ENCODE peak calls at places on chromosomes 3 and 15, in four cellular contexts. One of them, this sample, is unnamed.

GRCh38 chr15:55846108-55846707 is 103.3 kb upstream of the PRTG start:
- DNase-seq in A549: peak; percentile 71
- DNase-seq in HCT116: peak; percentile 57
- DNase-seq in K562: peak; percentile 70
- DNase-seq in this sample: peak; percentile 89

GRCh38 chr3:172042136-172042535 is 2.8 kb downstream of the FNDC3B start:
- DNase-seq in A549: no peak
- DNase-seq in HCT116: no peak
- DNase-seq in K562: no peak
- DNase-seq in this sample: no peak

GRCh38 chr3:127204841-127205582 is 12.1 kb downstream of the PRR23E start:
- DNase-seq in A549: no peak
- DNase-seq in HCT116: no peak
- DNase-seq in K562: no peak
- DNase-seq in this sample: no peak

GRCh38 chr15:85495096-85495495 is 114.7 kb downstream of the AKAP13 start:
- DNase-seq in A549: no peak
- DNase-seq in HCT116: no peak
- DNase-seq in K562: no peak
- DNase-seq in this sample: no peak

GRCh38 chr3:126989316-126990023 is 6.6 kb downstream of the PLXNA1 start:
- DNase-seq in A549: no peak
- DNase-seq in HCT116: no peak
- DNase-seq in K562: no peak
- DNase-seq in this sample: no peak

GRCh38 chr15:33584797-33585196 is 274.0 kb downstream of the RYR3 start:
- DNase-seq in A549: no peak
- DNase-seq in HCT116: no peak
- DNase-seq in K562: no peak
- DNase-seq in this sample: no peak

GRCh38 chr3:186895406-186895805 is 34.9 kb upstream of the ST6GAL1 start:
- DNase-seq in A549: no peak
- DNase-seq in HCT116: no peak
- DNase-seq in K562: no peak
- DNase-seq in this sample: no peak

GRCh38 chr15:61275901-61276300 is 46.8 kb upstream of the RORA start:
- DNase-seq in A549: no peak
- DNase-seq in HCT116: no peak
- DNase-seq in K562: no peak
- DNase-seq in this sample: no peak

GRCh38 chr3:36647423-36647853 is 116.9 kb downstream of the DCLK3 start:
- DNase-seq in A549: no peak
- DNase-seq in HCT116: no peak
- DNase-seq in K562: no peak
- DNase-seq in this sample: no peak

GRCh38 chr15:90463381-90463780 is 66.3 kb upstream of the CRTC3 start:
- DNase-seq in A549: no peak
- DNase-seq in HCT116: no peak
- DNase-seq in K562: no peak
- DNase-seq in this sample: no peak

GRCh38 chr15:31292391-31293020 is 34.1 kb upstream of the KLF13 start:
- DNase-seq in A549: no peak
- DNase-seq in HCT116: no peak
- DNase-seq in K562: no peak
- DNase-seq in this sample: no peak

GRCh38 chr15:33201376-33202189 is 7.1 kb upstream of the FMN1 start:
- DNase-seq in A549: peak; percentile 96
- DNase-seq in HCT116: peak; percentile 95
- DNase-seq in K562: no peak
- DNase-seq in this sample: peak; percentile 77

GRCh38 chr3:63762180-63762579 is 56.9 kb upstream of the C3orf49 start:
- DNase-seq in A549: no peak
- DNase-seq in HCT116: no peak
- DNase-seq in K562: no peak
- DNase-seq in this sample: no peak

GRCh38 chr15:77028451-77029165 is 33.7 kb downstream of the PSTPIP1 start:
- DNase-seq in A549: no peak
- DNase-seq in HCT116: no peak
- DNase-seq in K562: no peak
- DNase-seq in this sample: peak; percentile 60

GRCh38 chr15:88636039-88636438 is 2.8 kb upstream of the ISG20 start:
- DNase-seq in A549: no peak
- DNase-seq in HCT116: peak; percentile 69
- DNase-seq in K562: no peak
- DNase-seq in this sample: peak; percentile 68

GRCh38 chr3:62051506-62051905 is 321.8 kb downstream of the FEZF2 start:
- DNase-seq in A549: no peak
- DNase-seq in HCT116: peak; percentile 27
- DNase-seq in K562: peak; percentile 10
- DNase-seq in this sample: peak; percentile 67

GRCh38 chr3:48016336-48016973 is at the start of gene MAP4:
- DNase-seq in A549: no peak
- DNase-seq in HCT116: no peak
- DNase-seq in K562: peak; percentile 29
- DNase-seq in this sample: no peak

GRCh38 chr3:116394365-116394764 is 50.9 kb downstream of the LSAMP start:
- DNase-seq in A549: no peak
- DNase-seq in HCT116: no peak
- DNase-seq in K562: no peak
- DNase-seq in this sample: no peak

GRCh38 chr3:181383760-181384159 is 328.0 kb upstream of the SOX2 start:
- DNase-seq in A549: no peak
- DNase-seq in HCT116: no peak
- DNase-seq in K562: no peak
- DNase-seq in this sample: peak; percentile 31

GRCh38 chr3:184911570-184911969 is 99.6 kb downstream of the VPS8 start:
- DNase-seq in A549: no peak
- DNase-seq in HCT116: no peak
- DNase-seq in K562: no peak
- DNase-seq in this sample: peak; percentile 66

GRCh38 chr3:190070623-190071347 is 49.9 kb downstream of the P3H2 start:
- DNase-seq in A549: no peak
- DNase-seq in HCT116: no peak
- DNase-seq in K562: no peak
- DNase-seq in this sample: no peak

GRCh38 chr3:99678023-99678422 is 39.6 kb downstream of the COL8A1 start:
- DNase-seq in A549: no peak
- DNase-seq in HCT116: no peak
- DNase-seq in K562: no peak
- DNase-seq in this sample: no peak

GRCh38 chr15:48710952-48711495 is 65.5 kb upstream of the FBN1 start:
- DNase-seq in A549: no peak
- DNase-seq in HCT116: no peak
- DNase-seq in K562: no peak
- DNase-seq in this sample: peak; percentile 9

GRCh38 chr15:77644543-77645247 is 12.0 kb upstream of the LINGO1 start:
- DNase-seq in A549: no peak
- DNase-seq in HCT116: no peak
- DNase-seq in K562: no peak
- DNase-seq in this sample: no peak

GRCh38 chr3:9211155-9211950 is 38.1 kb downstream of the SRGAP3 start:
- DNase-seq in A549: no peak
- DNase-seq in HCT116: no peak
- DNase-seq in K562: no peak
- DNase-seq in this sample: no peak

GRCh38 chr15:68821898-68822380 is 1.2 kb upstream of the ANP32A start:
- DNase-seq in A549: no peak
- DNase-seq in HCT116: no peak
- DNase-seq in K562: no peak
- DNase-seq in this sample: peak; percentile 48

GRCh38 chr15:100307241-100307855 is 34.4 kb downstream of the ADAMTS17 start:
- DNase-seq in A549: no peak
- DNase-seq in HCT116: no peak
- DNase-seq in K562: no peak
- DNase-seq in this sample: no peak

GRCh38 chr3:141080407-141080806 is 29.3 kb downstream of the SPSB4 start:
- DNase-seq in A549: no peak
- DNase-seq in HCT116: no peak
- DNase-seq in K562: no peak
- DNase-seq in this sample: no peak

GRCh38 chr3:32734756-32735155 is 49.8 kb downstream of the CNOT10 start:
- DNase-seq in A549: no peak
- DNase-seq in HCT116: no peak
- DNase-seq in K562: no peak
- DNase-seq in this sample: peak; percentile 77

GRCh38 chr3:113496924-113497323 is 18.0 kb downstream of the SPICE1 start:
- DNase-seq in A549: no peak
- DNase-seq in HCT116: no peak
- DNase-seq in K562: no peak
- DNase-seq in this sample: no peak

GRCh38 chr15:80638553-80639167 is 56.5 kb upstream of the ABHD17C start:
- DNase-seq in A549: no peak
- DNase-seq in HCT116: no peak
- DNase-seq in K562: no peak
- DNase-seq in this sample: no peak

GRCh38 chr15:80639168-80639555 is 55.9 kb upstream of the ABHD17C start:
- DNase-seq in A549: no peak
- DNase-seq in HCT116: no peak
- DNase-seq in K562: no peak
- DNase-seq in this sample: no peak

GRCh38 chr15:80637747-80638146 is 57.4 kb upstream of the ABHD17C start:
- DNase-seq in A549: no peak
- DNase-seq in HCT116: no peak
- DNase-seq in K562: no peak
- DNase-seq in this sample: no peak

GRCh38 chr15:80635953-80636352 is 59.2 kb upstream of the ABHD17C start:
- DNase-seq in A549: no peak
- DNase-seq in HCT116: no peak
- DNase-seq in K562: no peak
- DNase-seq in this sample: no peak

DNA sequence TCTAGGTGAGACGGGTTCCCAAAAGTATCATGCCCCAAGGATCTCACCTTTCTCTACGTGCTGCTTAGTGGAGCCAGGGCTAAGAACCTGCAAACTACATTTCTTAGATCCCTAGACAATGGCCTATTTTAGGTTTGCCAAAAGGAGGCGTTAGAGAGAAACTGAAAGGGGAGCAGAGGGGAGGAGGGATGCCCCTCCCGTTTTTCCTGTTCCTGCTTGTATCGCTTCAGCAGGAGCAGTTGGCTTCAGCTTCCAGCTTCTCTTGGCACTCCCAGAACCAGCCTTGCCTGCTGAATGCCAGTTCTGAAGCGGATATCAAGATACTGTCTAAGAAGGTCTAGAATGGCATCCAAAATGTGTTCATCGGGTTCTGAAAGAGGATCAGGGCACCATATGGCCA is 58.4 kb upstream of the ABHD17C start:
- DNase-seq in A549: no peak
- DNase-seq in HCT116: no peak
- DNase-seq in K562: no peak
- DNase-seq in this sample: peak; percentile 82
- TF ChIP-seq CTCF in A549: no peak
- TF ChIP-seq CTCF in HCT116: no peak
- TF ChIP-seq CTCF in K562: no peak
- TF ChIP-seq CTCF in this sample: peak; percentile 56

DNA sequence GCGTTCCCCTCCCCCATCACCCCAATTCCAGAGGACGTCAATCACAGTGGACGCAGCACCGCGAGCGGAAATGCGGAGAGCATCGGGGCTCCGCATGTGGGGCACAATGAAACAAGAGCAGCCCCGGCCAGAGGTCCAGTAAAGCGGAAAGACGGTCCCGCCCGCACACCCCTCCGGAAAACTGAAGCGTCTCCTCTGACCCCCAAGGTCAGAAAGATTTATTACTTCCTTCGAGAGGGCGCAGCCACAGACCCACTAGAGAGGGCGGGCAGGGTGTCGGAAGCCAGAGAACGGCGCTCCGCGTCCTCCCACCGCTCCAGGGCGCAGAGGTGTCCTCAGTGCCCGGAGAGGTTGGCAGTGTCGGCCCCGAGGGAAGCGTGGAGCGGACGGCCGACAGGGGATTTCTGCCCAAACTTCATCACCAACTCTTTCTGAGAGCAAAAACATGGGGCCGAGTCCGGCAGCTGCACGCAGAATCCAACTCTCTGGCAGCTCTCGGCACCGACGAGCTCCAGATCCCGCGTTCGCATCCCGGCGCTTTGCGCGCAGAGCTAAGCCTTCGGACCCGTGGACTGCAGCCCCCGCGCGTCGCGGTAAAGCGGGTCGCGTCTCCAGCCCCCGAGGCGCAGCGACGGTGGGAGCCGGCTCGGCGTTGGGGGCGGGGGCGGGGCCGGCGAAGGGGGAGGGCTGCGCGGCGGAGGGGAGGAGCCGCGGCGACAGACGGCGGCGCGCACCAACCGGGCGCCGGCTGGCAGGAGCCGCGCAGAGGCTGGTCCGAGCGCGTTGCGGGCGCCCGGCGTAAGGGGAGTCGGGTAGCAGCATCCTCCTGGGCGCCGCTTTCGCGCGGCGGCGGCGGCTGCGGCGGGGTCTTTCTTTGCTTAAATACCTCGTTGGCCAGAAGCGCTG is at the start of gene CHST2:
- DNase-seq in A549: peak; percentile 85
- DNase-seq in HCT116: no peak
- DNase-seq in K562: peak; percentile 97
- DNase-seq in this sample: peak; percentile 88
- TF ChIP-seq REST in A549: no peak
- TF ChIP-seq REST in HCT116: no peak
- TF ChIP-seq REST in K562: no peak
- TF ChIP-seq REST in this sample: no peak

DNA sequence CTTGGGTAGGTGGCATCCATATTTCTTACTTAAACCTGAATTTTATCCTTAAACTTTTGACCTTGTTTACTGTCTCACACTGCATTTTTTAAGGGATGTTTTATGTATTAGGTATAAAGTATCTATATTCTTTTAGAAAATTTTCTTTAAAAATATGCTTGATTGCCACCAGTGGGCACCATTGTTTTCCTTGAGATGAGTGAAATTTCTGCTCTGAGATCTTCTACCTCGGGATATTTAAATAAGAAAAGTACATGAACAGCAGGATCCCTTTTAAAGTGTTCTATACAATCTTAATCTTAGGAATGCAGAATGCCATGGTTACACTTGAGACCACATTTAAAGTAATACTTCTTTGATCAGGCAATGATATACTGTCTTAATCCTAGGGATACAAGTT is 108.7 kb downstream of the SLMAP start:
- DNase-seq in A549: peak; percentile 5
- DNase-seq in HCT116: no peak
- DNase-seq in K562: no peak
- DNase-seq in this sample: peak; percentile 36
- TF ChIP-seq CTCF in A549: peak; percentile 48
- TF ChIP-seq CTCF in HCT116: no peak
- TF ChIP-seq CTCF in K562: no peak
- TF ChIP-seq CTCF in this sample: peak; percentile 48

GRCh38 chr15:80061581-80061980 is 2.1 kb downstream of the ZFAND6 start:
- DNase-seq in A549: no peak
- DNase-seq in HCT116: no peak
- DNase-seq in K562: no peak
- DNase-seq in this sample: no peak

GRCh38 chr15:80055933-80056332 is 3.5 kb upstream of the ZFAND6 start:
- DNase-seq in A549: no peak
- DNase-seq in HCT116: no peak
- DNase-seq in K562: no peak
- DNase-seq in this sample: no peak

GRCh38 chr15:80059786-80060489 is 462 bp downstream of the ZFAND6 start:
- DNase-seq in A549: peak; percentile 72
- DNase-seq in HCT116: peak; percentile 32
- DNase-seq in K562: peak; percentile 91
- DNase-seq in this sample: peak; percentile 83

GRCh38 chr15:80058044-80058443 is 1.4 kb upstream of the ZFAND6 start:
- DNase-seq in A549: no peak
- DNase-seq in HCT116: no peak
- DNase-seq in K562: no peak
- DNase-seq in this sample: no peak

GRCh38 chr15:80058851-80059785 is at the start of gene ZFAND6:
- DNase-seq in A549: peak; percentile 96
- DNase-seq in HCT116: peak; percentile 84
- DNase-seq in K562: peak; percentile 93
- DNase-seq in this sample: peak; percentile 99
- TF ChIP-seq REST in A549: no peak
- TF ChIP-seq REST in HCT116: no peak
- TF ChIP-seq REST in K562: no peak
- TF ChIP-seq REST in this sample: no peak

This sample was measured in GM23338.